ENCODE peak calls at places on chromosomes 3 and 15, in ten cellular contexts. V is HT-29; M is NCI-H2081; W is endothelial cell; I is stimulated activated CD8-positive, alpha-beta memory T cell treated with anti-CD3 and anti-CD28 coated beads, Interleukin-2, amount 100 ng/mL, for 1 hour; R is activated T-cell treated with anti-CD3 and anti-CD28 coated beads, Interleukin-2, amount 50 U/mL, for 4 hours; O is AG04449; Q is activated CD4-positive, alpha-beta T cell treated with anti-CD3 and anti-CD28 coated beads for 4 hours; G is stimulated activated CD4-positive, alpha-beta T cell treated with anti-CD3 and anti-CD28 coated beads, Interleukin-2, amount 100 ng/mL, for 48 hours; L is Calu3. A is an unnamed sample.
A peak's percentile ranks its signal among the peaks of the same experiment; 100 is the strongest.

GRCh38 chr3:14510838-14511622 is 29.1 kb downstream of the GRIP2 start:
- DNase-seq in V (no peak), M (no peak), W (no peak), I (no peak), R (no peak), O (no peak), Q (no peak), G (no peak), L (no peak), A (no peak)

GRCh38 chr3:148856404-148856803 is 8.7 kb upstream of the CPA3 start:
- DNase-seq in V (no peak), M (no peak), W (no peak), I (no peak), R (no peak), O (no peak), Q (no peak), G (no peak), L (no peak), A (no peak)

GRCh38 chr3:50572158-50572557 is 2.8 kb downstream of the HEMK1 start:
- DNase-seq in V (peak; percentile 72), M (peak; percentile 39), W (peak; percentile 79), I (peak; percentile 64), R (peak; percentile 80), O (no peak), Q (peak; percentile 84), G (peak; percentile 80), L (peak; percentile 79), A (peak; percentile 59)

GRCh38 chr3:190848891-190849290 is 13.6 kb downstream of the GMNC start:
- DNase-seq in V (no peak), M (no peak), W (no peak), I (no peak), R (no peak), O (no peak), Q (no peak), G (no peak), L (no peak), A (no peak)

GRCh38 chr3:43155464-43156121 is 49.7 kb upstream of the POMGNT2 start:
- DNase-seq in V (peak; percentile 58), M (no peak), W (peak; percentile 72), I (no peak), R (no peak), O (peak; percentile 41), Q (no peak), G (no peak), L (peak; percentile 73), A (peak; percentile 32)

GRCh38 chr3:52429779-52430415 is 15.0 kb downstream of the SEMA3G start:
- DNase-seq in V (no peak), M (no peak), W (peak; percentile 74), I (no peak), R (no peak), O (no peak), Q (no peak), G (no peak), L (no peak), A (no peak)

GRCh38 chr3:149790698-149791097 is 1.7 kb downstream of the ANKUB1 start:
- DNase-seq in V (no peak), M (no peak), W (no peak), I (no peak), R (no peak), O (no peak), Q (no peak), G (no peak), L (no peak), A (no peak)

GRCh38 chr3:89059201-89059600 is 48.2 kb upstream of the EPHA3 start:
- DNase-seq in V (no peak), M (no peak), W (no peak), I (no peak), R (no peak), O (peak; percentile 14), Q (no peak), G (no peak), L (peak; percentile 10), A (no peak)

GRCh38 chr3:190070623-190071347 is 49.9 kb downstream of the P3H2 start:
- DNase-seq in V (no peak), M (peak; percentile 15), W (no peak), I (no peak), R (no peak), O (no peak), Q (no peak), G (no peak), L (no peak), A (no peak)

GRCh38 chr15:70187331-70187730 is 89.6 kb upstream of the TLE3 start:
- DNase-seq in V (no peak), M (no peak), W (no peak), I (no peak), R (no peak), O (no peak), Q (no peak), G (no peak), L (no peak), A (no peak)

GRCh38 chr3:104279617-104280016 is 1087.1 kb upstream of the ALCAM start:
- DNase-seq in V (no peak), M (no peak), W (no peak), I (no peak), R (no peak), O (peak; percentile 28), Q (no peak), G (no peak), L (no peak), A (no peak)

GRCh38 chr3:119352235-119352634 is 58.1 kb downstream of the ARHGAP31 start:
- DNase-seq in V (no peak), M (no peak), W (no peak), I (peak; percentile 11), R (peak; percentile 63), O (no peak), Q (peak; percentile 65), G (peak; percentile 21), L (no peak), A (no peak)

GRCh38 chr3:65406470-65406869 is 632.2 kb downstream of the MAGI1 start:
- DNase-seq in V (no peak), M (no peak), W (no peak), I (no peak), R (no peak), O (no peak), Q (no peak), G (no peak), L (no peak), A (no peak)

GRCh38 chr15:67611803-67612369 is 69.4 kb downstream of the MAP2K5 start:
- DNase-seq in V (no peak), M (no peak), W (no peak), I (no peak), R (no peak), O (no peak), Q (no peak), G (no peak), L (no peak), A (no peak)

GRCh38 chr3:17491601-17492000 is 250.8 kb downstream of the TBC1D5 start:
- DNase-seq in V (no peak), M (no peak), W (no peak), I (no peak), R (no peak), O (no peak), Q (no peak), G (no peak), L (no peak), A (no peak)

GRCh38 chr3:180181387-180181786 is 144.7 kb upstream of the PEX5L start:
- DNase-seq in V (no peak), M (no peak), W (no peak), I (no peak), R (no peak), O (no peak), Q (no peak), G (no peak), L (no peak), A (no peak)

GRCh38 chr3:153069598-153069997 is 92.4 kb upstream of the RAP2B start:
- DNase-seq in V (no peak), M (no peak), W (no peak), I (no peak), R (no peak), O (no peak), Q (no peak), G (no peak), L (no peak), A (no peak)

GRCh38 chr3:67048067-67048715 is 50.1 kb downstream of the KBTBD8 start:
- DNase-seq in V (no peak), M (peak; percentile 67), W (no peak), I (no peak), R (no peak), O (no peak), Q (no peak), G (no peak), L (no peak), A (no peak)

GRCh38 chr3:47009225-47010049 is 30.0 kb downstream of the NBEAL2 start:
- DNase-seq in V (no peak), M (peak; percentile 54), W (peak; percentile 73), I (peak; percentile 48), R (peak; percentile 57), O (peak; percentile 36), Q (peak; percentile 42), G (peak; percentile 60), L (no peak), A (peak; percentile 85)

GRCh38 chr3:81740731-81741130 is 20.7 kb downstream of the GBE1 start:
- DNase-seq in V (no peak), M (no peak), W (no peak), I (no peak), R (no peak), O (no peak), Q (no peak), G (no peak), L (no peak), A (no peak)